ENCODE peak calls at places on chromosomes 13 and 19, in five cellular contexts. E is stimulated activated CD4-positive, alpha-beta T cell treated with anti-CD3 and anti-CD28 coated beads, Interleukin-12 subunit alpha, Interleukin-12 subunit beta, amount 100 ng/mL, for 24 hours; F is T-helper 9 cell; O is mucosa of gallbladder; G is CD8-positive, alpha-beta T cell. L is an unnamed sample.

GRCh38 chr19:23823952-23824389 is 65.3 kb upstream of the ZNF681 start:
- DNase-seq in E (no peak), F (peak), O (no peak), G (no peak), L (no peak)

GRCh38 chr19:34409189-34410164 is 5.3 kb downstream of the PDCD2L start:
- DNase-seq in E (no peak), F (no peak), O (no peak), G (no peak), L (no peak)

GRCh38 chr13:110714798-110715394 is 1.4 kb downstream of the ING1 start:
- DNase-seq in E (peak), F (peak), O (peak), G (peak), L (peak)

GRCh38 chr13:32200741-32201140 is 114.4 kb downstream of the ZAR1L start:
- DNase-seq in E (no peak), F (no peak), O (no peak), G (no peak), L (no peak)

GRCh38 chr19:13262450-13262849 is 112.2 kb downstream of the IER2 start:
- DNase-seq in E (no peak), F (no peak), O (no peak), G (no peak), L (no peak)

GRCh38 chr19:50414850-50415660 is 3.7 kb upstream of the SPIB start:
- DNase-seq in E (peak), F (peak), O (peak), G (peak), L (peak)

GRCh38 chr19:30870861-30871260 is 478.4 kb downstream of the TSHZ3 start:
- DNase-seq in E (no peak), F (no peak), O (no peak), G (no peak), L (no peak)

GRCh38 chr19:17686027-17686511 is 2.1 kb downstream of the UNC13A start:
- DNase-seq in E (no peak), F (no peak), O (no peak), G (no peak), L (no peak)

GRCh38 chr13:100176781-100177389 is 88.0 kb downstream of the PCCA start:
- DNase-seq in E (no peak), F (no peak), O (no peak), G (no peak), L (no peak)

L was measured in activated CD8-positive, alpha-beta memory T cell treated with anti-CD3 and anti-CD28 coated beads, Interleukin-2, amount 50 U/mL, for 4 hours.